ENCODE peak calls at places on chromosome 3, in seven cellular contexts. One of them, this sample, is unnamed. For H3K4me1, the result is how much of the 10 kb centered on the place peaks cover.

GRCh38 chr3:131795382-131796085 is 239.3 kb downstream of the CPNE4 start:
- DNase-seq in endothelial cell of umbilical vein: no peak
- DNase-seq in IMR-90: no peak
- DNase-seq in heart left ventricle: no peak
- DNase-seq in transverse colon: no peak
- DNase-seq in A549: no peak
- DNase-seq in tibial nerve: peak
- DNase-seq in this sample: no peak

GRCh38 chr3:48997714-48998637 is 7.9 kb downstream of the P4HTM start:
- DNase-seq in endothelial cell of umbilical vein: no peak
- DNase-seq in tibial nerve: no peak
- DNase-seq in transverse colon: no peak
- DNase-seq in A549: no peak
- DNase-seq in heart left ventricle: no peak
- DNase-seq in IMR-90: no peak
- DNase-seq in this sample: no peak

GRCh38 chr3:195788711-195789581 is 22.8 kb downstream of the MUC4 start:
- DNase-seq in tibial nerve: no peak
- DNase-seq in transverse colon: no peak
- DNase-seq in heart left ventricle: no peak
- DNase-seq in endothelial cell of umbilical vein: no peak
- DNase-seq in IMR-90: no peak
- DNase-seq in A549: no peak
- DNase-seq in this sample: no peak

GRCh38 chr3:14962762-14963161 is 15.4 kb downstream of the NR2C2 start:
- DNase-seq in A549: no peak
- DNase-seq in endothelial cell of umbilical vein: no peak
- DNase-seq in tibial nerve: no peak
- DNase-seq in IMR-90: peak
- DNase-seq in heart left ventricle: no peak
- DNase-seq in transverse colon: no peak
- DNase-seq in this sample: no peak

GRCh38 chr3:132347095-132347494 is 29.9 kb downstream of the ACP3 start:
- DNase-seq in transverse colon: no peak
- DNase-seq in IMR-90: no peak
- DNase-seq in endothelial cell of umbilical vein: peak
- DNase-seq in tibial nerve: no peak
- DNase-seq in A549: no peak
- DNase-seq in heart left ventricle: no peak
- DNase-seq in this sample: no peak

GRCh38 chr3:188349963-188350332 is 196.0 kb downstream of the LPP start:
- DNase-seq in tibial nerve: no peak
- DNase-seq in transverse colon: no peak
- DNase-seq in endothelial cell of umbilical vein: no peak
- DNase-seq in A549: no peak
- DNase-seq in heart left ventricle: no peak
- DNase-seq in IMR-90: no peak
- DNase-seq in this sample: no peak

GRCh38 chr3:111473550-111473949 is 68.4 kb upstream of the CD96 start:
- DNase-seq in tibial nerve: no peak
- DNase-seq in endothelial cell of umbilical vein: no peak
- DNase-seq in IMR-90: no peak
- DNase-seq in transverse colon: no peak
- DNase-seq in heart left ventricle: no peak
- DNase-seq in A549: no peak
- DNase-seq in this sample: no peak

GRCh38 chr3:20225769-20226168 is 39.8 kb upstream of the SGO1 start:
- DNase-seq in transverse colon: no peak
- DNase-seq in tibial nerve: no peak
- DNase-seq in A549: peak
- DNase-seq in heart left ventricle: no peak
- DNase-seq in endothelial cell of umbilical vein: peak
- DNase-seq in IMR-90: peak
- DNase-seq in this sample: no peak

GRCh38 chr3:6860911-6861330 is at the start of gene GRM7:
- DNase-seq in IMR-90: no peak
- DNase-seq in heart left ventricle: no peak
- DNase-seq in transverse colon: no peak
- DNase-seq in tibial nerve: no peak
- DNase-seq in A549: no peak
- DNase-seq in endothelial cell of umbilical vein: no peak
- DNase-seq in this sample: peak

GRCh38 chr3:136741063-136741462 is 11.1 kb downstream of the STAG1 start:
- DNase-seq in tibial nerve: no peak
- DNase-seq in A549: no peak
- DNase-seq in transverse colon: no peak
- DNase-seq in heart left ventricle: no peak
- DNase-seq in IMR-90: no peak
- DNase-seq in endothelial cell of umbilical vein: no peak
- DNase-seq in this sample: no peak

GRCh38 chr3:49523756-49524747 is 30.2 kb upstream of the BSN start:
- DNase-seq in transverse colon: no peak
- DNase-seq in A549: no peak
- DNase-seq in tibial nerve: no peak
- DNase-seq in endothelial cell of umbilical vein: no peak
- DNase-seq in heart left ventricle: no peak
- DNase-seq in IMR-90: no peak
- DNase-seq in this sample: no peak

DNA sequence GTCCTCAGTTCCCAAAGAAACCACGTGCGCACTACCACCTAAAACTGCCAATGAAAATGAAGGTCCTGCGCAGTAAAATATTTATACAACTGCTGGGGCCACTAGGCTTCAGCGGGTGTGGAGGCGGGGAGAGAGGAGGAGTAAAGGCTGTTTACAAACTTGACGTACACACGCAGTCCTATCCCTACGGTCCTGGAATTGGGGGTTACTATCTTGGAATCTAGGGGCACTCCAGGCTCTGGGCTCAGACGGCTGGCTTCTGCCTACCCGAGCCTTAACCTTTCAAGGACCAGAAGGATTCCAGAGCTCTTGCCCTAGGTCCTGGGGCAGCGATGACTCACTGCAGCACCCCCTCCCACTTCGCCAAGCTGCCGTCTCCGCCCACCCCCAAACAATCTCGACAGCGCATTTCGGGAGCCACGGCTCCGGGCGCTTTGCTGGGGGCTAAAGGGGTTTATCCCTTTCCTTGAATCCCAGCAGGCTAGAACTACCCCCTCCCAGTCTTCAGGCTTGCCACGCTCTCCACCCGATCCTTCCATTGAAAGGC is 3.0 kb downstream of the ADAMTS9 start:
- DNase-seq in heart left ventricle: peak
- DNase-seq in tibial nerve: peak
- DNase-seq in endothelial cell of umbilical vein: peak
- DNase-seq in A549: no peak
- DNase-seq in transverse colon: peak
- DNase-seq in IMR-90: peak
- DNase-seq in this sample: peak
- TF ChIP-seq POLR2A in heart left ventricle: no peak
- TF ChIP-seq POLR2A in tibial nerve: peak
- TF ChIP-seq POLR2A in endothelial cell of umbilical vein: no peak
- TF ChIP-seq POLR2A in A549: no peak
- TF ChIP-seq POLR2A in transverse colon: peak
- TF ChIP-seq POLR2A in IMR-90: no peak
- TF ChIP-seq POLR2A in this sample: peak

GRCh38 chr3:42110631-42111030 is 19.5 kb downstream of the TRAK1 start:
- DNase-seq in transverse colon: no peak
- DNase-seq in tibial nerve: no peak
- DNase-seq in heart left ventricle: no peak
- DNase-seq in endothelial cell of umbilical vein: no peak
- DNase-seq in A549: no peak
- DNase-seq in IMR-90: no peak
- DNase-seq in this sample: no peak
- H3K4me1 ChIP-seq in transverse colon: under half
- H3K4me1 ChIP-seq in tibial nerve: under half
- H3K4me1 ChIP-seq in heart left ventricle: under half
- H3K4me1 ChIP-seq in endothelial cell of umbilical vein: under half
- H3K4me1 ChIP-seq in A549: under half
- H3K4me1 ChIP-seq in IMR-90: under half
- H3K4me1 ChIP-seq in this sample: under half

GRCh38 chr3:39181408-39182335 is 10.7 kb downstream of the XIRP1 start:
- DNase-seq in endothelial cell of umbilical vein: no peak
- DNase-seq in heart left ventricle: no peak
- DNase-seq in transverse colon: no peak
- DNase-seq in tibial nerve: no peak
- DNase-seq in IMR-90: no peak
- DNase-seq in A549: no peak
- DNase-seq in this sample: no peak

GRCh38 chr3:39180183-39180545 is 12.2 kb downstream of the XIRP1 start:
- DNase-seq in endothelial cell of umbilical vein: no peak
- DNase-seq in A549: no peak
- DNase-seq in IMR-90: no peak
- DNase-seq in heart left ventricle: no peak
- DNase-seq in transverse colon: no peak
- DNase-seq in tibial nerve: no peak
- DNase-seq in this sample: no peak

GRCh38 chr3:39178553-39178952 is 13.8 kb downstream of the XIRP1 start:
- DNase-seq in tibial nerve: no peak
- DNase-seq in A549: no peak
- DNase-seq in endothelial cell of umbilical vein: peak
- DNase-seq in IMR-90: peak
- DNase-seq in transverse colon: no peak
- DNase-seq in heart left ventricle: no peak
- DNase-seq in this sample: no peak

GRCh38 chr3:39183231-39184080 is 8.9 kb downstream of the XIRP1 start:
- DNase-seq in A549: no peak
- DNase-seq in tibial nerve: no peak
- DNase-seq in heart left ventricle: no peak
- DNase-seq in IMR-90: no peak
- DNase-seq in transverse colon: no peak
- DNase-seq in endothelial cell of umbilical vein: no peak
- DNase-seq in this sample: no peak

GRCh38 chr3:39180546-39181346 is 11.6 kb downstream of the XIRP1 start:
- DNase-seq in endothelial cell of umbilical vein: peak
- DNase-seq in IMR-90: peak
- DNase-seq in transverse colon: peak
- DNase-seq in heart left ventricle: peak
- DNase-seq in A549: peak
- DNase-seq in tibial nerve: peak
- DNase-seq in this sample: peak
- H3K27ac ChIP-seq in endothelial cell of umbilical vein: peak
- H3K27ac ChIP-seq in IMR-90: no peak
- H3K27ac ChIP-seq in transverse colon: peak
- H3K27ac ChIP-seq in heart left ventricle: peak
- H3K27ac ChIP-seq in A549: peak
- H3K27ac ChIP-seq in tibial nerve: peak
- H3K27ac ChIP-seq in this sample: peak

GRCh38 chr3:128153156-128154011 is at the start of gene EEFSEC:
- DNase-seq in heart left ventricle: peak
- DNase-seq in endothelial cell of umbilical vein: peak
- DNase-seq in IMR-90: peak
- DNase-seq in A549: peak
- DNase-seq in tibial nerve: peak
- DNase-seq in transverse colon: peak
- DNase-seq in this sample: peak
- TF ChIP-seq POLR2A in heart left ventricle: peak
- TF ChIP-seq POLR2A in endothelial cell of umbilical vein: peak
- TF ChIP-seq POLR2A in IMR-90: peak
- TF ChIP-seq POLR2A in A549: peak
- TF ChIP-seq POLR2A in tibial nerve: no peak
- TF ChIP-seq POLR2A in transverse colon: peak
- TF ChIP-seq POLR2A in this sample: peak

DNA sequence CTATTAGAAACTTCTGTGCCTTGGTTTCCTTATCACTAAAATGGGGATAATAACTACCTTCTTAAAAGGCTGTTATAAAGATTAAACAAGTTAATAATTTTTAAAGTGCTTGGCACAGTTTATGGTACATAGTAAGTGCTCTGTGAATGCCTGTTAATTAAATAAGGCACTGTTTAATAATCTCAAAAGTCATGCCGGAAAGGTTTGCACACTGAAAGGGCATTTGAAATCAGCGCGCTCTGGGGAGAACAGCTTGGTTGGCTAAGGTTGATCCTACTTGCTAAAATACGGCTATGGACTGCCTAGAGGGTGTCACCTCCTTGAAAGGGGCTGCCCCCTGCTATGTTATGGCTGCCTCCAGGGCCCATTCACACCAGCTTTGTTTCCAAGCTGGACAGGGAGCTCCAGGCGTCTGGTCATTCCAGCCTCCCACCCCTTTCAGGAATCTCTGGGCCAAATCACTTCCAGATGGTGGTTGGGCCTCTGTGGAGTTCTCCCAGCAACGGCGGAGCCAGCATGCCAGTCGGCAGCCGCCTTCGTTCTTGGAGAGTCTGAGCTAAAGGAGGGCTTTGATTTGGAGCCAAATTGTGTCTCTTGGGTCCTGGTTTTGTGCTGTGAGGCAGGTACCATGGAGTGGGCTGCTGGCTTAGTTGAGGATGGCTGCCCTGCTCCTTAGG is 5.9 kb downstream of the FLNB start:
- DNase-seq in IMR-90: peak
- DNase-seq in heart left ventricle: peak
- DNase-seq in transverse colon: peak
- DNase-seq in tibial nerve: peak
- DNase-seq in A549: no peak
- DNase-seq in endothelial cell of umbilical vein: peak
- DNase-seq in this sample: peak
- H3K4me1 ChIP-seq in IMR-90: under half
- H3K4me1 ChIP-seq in heart left ventricle: under half
- H3K4me1 ChIP-seq in transverse colon: half or more
- H3K4me1 ChIP-seq in tibial nerve: under half
- H3K4me1 ChIP-seq in A549: half or more
- H3K4me1 ChIP-seq in endothelial cell of umbilical vein: half or more
- H3K4me1 ChIP-seq in this sample: under half

GRCh38 chr3:47228088-47228487 is 54.5 kb downstream of the KIF9 start:
- DNase-seq in endothelial cell of umbilical vein: no peak
- DNase-seq in A549: no peak
- DNase-seq in transverse colon: no peak
- DNase-seq in IMR-90: no peak
- DNase-seq in tibial nerve: no peak
- DNase-seq in heart left ventricle: no peak
- DNase-seq in this sample: no peak
- H3K27ac ChIP-seq in endothelial cell of umbilical vein: no peak
- H3K27ac ChIP-seq in A549: no peak
- H3K27ac ChIP-seq in transverse colon: no peak
- H3K27ac ChIP-seq in IMR-90: no peak
- H3K27ac ChIP-seq in tibial nerve: no peak
- H3K27ac ChIP-seq in heart left ventricle: no peak
- H3K27ac ChIP-seq in this sample: no peak

GRCh38 chr3:66038726-66039589 is at the start of gene MAGI1:
- DNase-seq in transverse colon: peak
- DNase-seq in A549: peak
- DNase-seq in IMR-90: peak
- DNase-seq in tibial nerve: peak
- DNase-seq in endothelial cell of umbilical vein: peak
- DNase-seq in heart left ventricle: peak
- DNase-seq in this sample: peak
- TF ChIP-seq POLR2A in transverse colon: peak
- TF ChIP-seq POLR2A in A549: peak
- TF ChIP-seq POLR2A in IMR-90: peak
- TF ChIP-seq POLR2A in tibial nerve: no peak
- TF ChIP-seq POLR2A in endothelial cell of umbilical vein: peak
- TF ChIP-seq POLR2A in heart left ventricle: peak
- TF ChIP-seq POLR2A in this sample: peak

This sample was measured in uterus.